ENCODE peak calls at places on chromosomes 4 and X, in six cellular contexts. One of them, this sample, is unnamed.

GRCh38 chr4:13678186-13678924 is 50.8 kb upstream of the BOD1L1 start:
- DNase-seq in K562: no peak
- DNase-seq in Peyer's patch: no peak
- DNase-seq in endothelial cell of umbilical vein: peak; percentile 3
- DNase-seq in suprapubic skin: no peak
- DNase-seq in uterus: no peak
- DNase-seq in this sample: no peak

GRCh38 chr4:78437608-78438088 is 113.9 kb upstream of the ANXA3 start:
- DNase-seq in suprapubic skin: no peak
- DNase-seq in Peyer's patch: no peak
- DNase-seq in endothelial cell of umbilical vein: no peak
- DNase-seq in K562: no peak
- DNase-seq in uterus: no peak
- DNase-seq in this sample: no peak

GRCh38 chr4:30802622-30803323 is 82.6 kb downstream of the PCDH7 start:
- DNase-seq in Peyer's patch: no peak
- DNase-seq in endothelial cell of umbilical vein: peak; percentile 75
- DNase-seq in uterus: no peak
- DNase-seq in suprapubic skin: no peak
- DNase-seq in K562: no peak
- DNase-seq in this sample: no peak

GRCh38 chr4:15729910-15730533 is 27.2 kb downstream of the BST1 start:
- DNase-seq in Peyer's patch: peak; percentile 61
- DNase-seq in uterus: peak; percentile 21
- DNase-seq in suprapubic skin: no peak
- DNase-seq in K562: peak; percentile 59
- DNase-seq in endothelial cell of umbilical vein: peak; percentile 41
- DNase-seq in this sample: no peak

GRCh38 chr4:129233691-129234090 is 137.7 kb downstream of the C4orf33 start:
- DNase-seq in suprapubic skin: no peak
- DNase-seq in Peyer's patch: no peak
- DNase-seq in endothelial cell of umbilical vein: no peak
- DNase-seq in K562: no peak
- DNase-seq in uterus: no peak
- DNase-seq in this sample: no peak

GRCh38 chr4:7764466-7764865 is 175.2 kb downstream of the AFAP1 start:
- DNase-seq in K562: no peak
- DNase-seq in suprapubic skin: no peak
- DNase-seq in uterus: no peak
- DNase-seq in Peyer's patch: no peak
- DNase-seq in endothelial cell of umbilical vein: no peak
- DNase-seq in this sample: peak; percentile 4

GRCh38 chr4:120659626-120660170 is 262.8 kb downstream of the PRDM5 start:
- DNase-seq in uterus: no peak
- DNase-seq in suprapubic skin: no peak
- DNase-seq in endothelial cell of umbilical vein: no peak
- DNase-seq in Peyer's patch: no peak
- DNase-seq in K562: no peak
- DNase-seq in this sample: no peak

GRCh38 chr4:135515295-135515694 is 1313.7 kb upstream of the PABPC4L start:
- DNase-seq in endothelial cell of umbilical vein: no peak
- DNase-seq in suprapubic skin: no peak
- DNase-seq in Peyer's patch: no peak
- DNase-seq in uterus: no peak
- DNase-seq in K562: no peak
- DNase-seq in this sample: no peak

GRCh38 chrX:145405012-145405411 is 157.7 kb downstream of the SPANXN1 start:
- DNase-seq in uterus: no peak
- DNase-seq in Peyer's patch: no peak
- DNase-seq in endothelial cell of umbilical vein: peak; percentile 1
- DNase-seq in suprapubic skin: no peak
- DNase-seq in K562: peak; percentile 18
- DNase-seq in this sample: no peak

GRCh38 chrX:129958814-129959492 is 23.5 kb upstream of the BCORL1 start:
- DNase-seq in Peyer's patch: no peak
- DNase-seq in K562: no peak
- DNase-seq in endothelial cell of umbilical vein: no peak
- DNase-seq in uterus: no peak
- DNase-seq in suprapubic skin: no peak
- DNase-seq in this sample: no peak

GRCh38 chrX:129965166-129965565 is 17.3 kb upstream of the BCORL1 start:
- DNase-seq in endothelial cell of umbilical vein: no peak
- DNase-seq in suprapubic skin: no peak
- DNase-seq in Peyer's patch: no peak
- DNase-seq in uterus: no peak
- DNase-seq in K562: no peak
- DNase-seq in this sample: no peak

GRCh38 chrX:129959493-129959832 is 23.0 kb upstream of the BCORL1 start:
- DNase-seq in K562: peak; percentile 20
- DNase-seq in endothelial cell of umbilical vein: no peak
- DNase-seq in Peyer's patch: no peak
- DNase-seq in suprapubic skin: no peak
- DNase-seq in uterus: no peak
- DNase-seq in this sample: no peak

GRCh38 chrX:129963729-129964128 is 18.7 kb upstream of the BCORL1 start:
- DNase-seq in uterus: no peak
- DNase-seq in endothelial cell of umbilical vein: no peak
- DNase-seq in Peyer's patch: no peak
- DNase-seq in suprapubic skin: no peak
- DNase-seq in K562: no peak
- DNase-seq in this sample: no peak

GRCh38 chrX:129961180-129962083 is 21.0 kb upstream of the BCORL1 start:
- DNase-seq in suprapubic skin: peak; percentile 81
- DNase-seq in K562: peak; percentile 88
- DNase-seq in endothelial cell of umbilical vein: no peak
- DNase-seq in Peyer's patch: peak; percentile 92
- DNase-seq in uterus: no peak
- DNase-seq in this sample: peak; percentile 83
- TF ChIP-seq POLR2A in suprapubic skin: no peak
- TF ChIP-seq POLR2A in K562: peak; percentile 89
- TF ChIP-seq POLR2A in endothelial cell of umbilical vein: no peak
- TF ChIP-seq POLR2A in Peyer's patch: peak; percentile 50
- TF ChIP-seq POLR2A in uterus: no peak
- TF ChIP-seq POLR2A in this sample: no peak

GRCh38 chrX:55716937-55717336 is 612 bp upstream of the RRAGB start:
- DNase-seq in Peyer's patch: no peak
- DNase-seq in K562: no peak
- DNase-seq in suprapubic skin: no peak
- DNase-seq in uterus: no peak
- DNase-seq in endothelial cell of umbilical vein: no peak
- DNase-seq in this sample: no peak
- H3K36me3 ChIP-seq in Peyer's patch: no peaks in the 10 kb centered on the region
- H3K36me3 ChIP-seq in K562: peaks cover 13% of the 10 kb centered on the region
- H3K36me3 ChIP-seq in suprapubic skin: peaks cover 9% of the 10 kb centered on the region
- H3K36me3 ChIP-seq in uterus: no peaks in the 10 kb centered on the region
- H3K36me3 ChIP-seq in endothelial cell of umbilical vein: no peaks in the 10 kb centered on the region
- H3K36me3 ChIP-seq in this sample: no peaks in the 10 kb centered on the region

GRCh38 chr4:77157859-77158486 is 966 bp downstream of the CCNG2 start:
- DNase-seq in K562: peak; percentile 84
- DNase-seq in Peyer's patch: peak; percentile 92
- DNase-seq in suprapubic skin: peak; percentile 94
- DNase-seq in endothelial cell of umbilical vein: peak; percentile 90
- DNase-seq in uterus: peak; percentile 91
- DNase-seq in this sample: peak; percentile 92
- TF ChIP-seq POLR2A in K562: no peak
- TF ChIP-seq POLR2A in Peyer's patch: no peak
- TF ChIP-seq POLR2A in suprapubic skin: no peak
- TF ChIP-seq POLR2A in endothelial cell of umbilical vein: no peak
- TF ChIP-seq POLR2A in uterus: peak; percentile 32
- TF ChIP-seq POLR2A in this sample: no peak

GRCh38 chrX:131709553-131709952 is 165.7 kb downstream of the OR13H1 start:
- DNase-seq in suprapubic skin: no peak
- DNase-seq in endothelial cell of umbilical vein: no peak
- DNase-seq in uterus: no peak
- DNase-seq in K562: no peak
- DNase-seq in Peyer's patch: no peak
- DNase-seq in this sample: no peak
- H3K36me3 ChIP-seq in suprapubic skin: no peaks in the 10 kb centered on the region
- H3K36me3 ChIP-seq in endothelial cell of umbilical vein: no peaks in the 10 kb centered on the region
- H3K36me3 ChIP-seq in uterus: no peaks in the 10 kb centered on the region
- H3K36me3 ChIP-seq in K562: no peaks in the 10 kb centered on the region
- H3K36me3 ChIP-seq in Peyer's patch: no peaks in the 10 kb centered on the region
- H3K36me3 ChIP-seq in this sample: no peaks in the 10 kb centered on the region

This sample was measured in right lobe of liver.